ENCODE peak calls at places on chromosomes 16 and 17, in eight cellular contexts. One of them, this sample, is unnamed.
A peak's percentile ranks its signal among the peaks of the same experiment; 100 is the strongest.

GRCh38 chr17:1179635-1180433 is at the start of gene ABR:
- DNase-seq in transverse colon: peak; percentile 46
- DNase-seq in OCI-LY7: peak; percentile 62
- DNase-seq in CD8-positive, alpha-beta memory T cell: peak; percentile 82
- DNase-seq in MM.1S: no peak
- DNase-seq in aorta: peak; percentile 90
- DNase-seq in mucosa of descending colon: peak; percentile 51
- DNase-seq in prostate gland: peak; percentile 50
- DNase-seq in this sample: no peak

GRCh38 chr17:30513346-30513745 is 36.1 kb downstream of the GOSR1 start:
- DNase-seq in OCI-LY7: no peak
- DNase-seq in prostate gland: no peak
- DNase-seq in CD8-positive, alpha-beta memory T cell: no peak
- DNase-seq in mucosa of descending colon: no peak
- DNase-seq in aorta: no peak
- DNase-seq in transverse colon: no peak
- DNase-seq in MM.1S: no peak
- DNase-seq in this sample: no peak

GRCh38 chr17:81802048-81802758 is 1.7 kb upstream of the GCGR start:
- DNase-seq in CD8-positive, alpha-beta memory T cell: no peak
- DNase-seq in prostate gland: no peak
- DNase-seq in MM.1S: no peak
- DNase-seq in OCI-LY7: no peak
- DNase-seq in aorta: no peak
- DNase-seq in transverse colon: no peak
- DNase-seq in mucosa of descending colon: no peak
- DNase-seq in this sample: no peak

GRCh38 chr17:43772877-43773648 is 5.7 kb downstream of the DUSP3 start:
- DNase-seq in aorta: no peak
- DNase-seq in OCI-LY7: no peak
- DNase-seq in CD8-positive, alpha-beta memory T cell: no peak
- DNase-seq in MM.1S: no peak
- DNase-seq in prostate gland: no peak
- DNase-seq in transverse colon: no peak
- DNase-seq in mucosa of descending colon: peak; percentile 21
- DNase-seq in this sample: peak; percentile 71

GRCh38 chr17:12909046-12909445 is 108.8 kb downstream of the ELAC2 start:
- DNase-seq in transverse colon: no peak
- DNase-seq in MM.1S: no peak
- DNase-seq in OCI-LY7: no peak
- DNase-seq in prostate gland: no peak
- DNase-seq in CD8-positive, alpha-beta memory T cell: no peak
- DNase-seq in aorta: no peak
- DNase-seq in mucosa of descending colon: no peak
- DNase-seq in this sample: no peak

GRCh38 chr17:79034931-79035485 is 11.0 kb downstream of the C1QTNF1 start:
- DNase-seq in OCI-LY7: no peak
- DNase-seq in transverse colon: no peak
- DNase-seq in aorta: peak; percentile 28
- DNase-seq in MM.1S: no peak
- DNase-seq in mucosa of descending colon: no peak
- DNase-seq in CD8-positive, alpha-beta memory T cell: no peak
- DNase-seq in prostate gland: no peak
- DNase-seq in this sample: no peak

GRCh38 chr17:28405632-28406477 is at the start of gene SLC46A1:
- DNase-seq in OCI-LY7: no peak
- DNase-seq in aorta: peak; percentile 90
- DNase-seq in CD8-positive, alpha-beta memory T cell: peak; percentile 58
- DNase-seq in transverse colon: peak; percentile 73
- DNase-seq in prostate gland: peak; percentile 48
- DNase-seq in MM.1S: peak; percentile 24
- DNase-seq in mucosa of descending colon: peak; percentile 60
- DNase-seq in this sample: peak; percentile 74

GRCh38 chr16:11992008-11992584 is 15.6 kb downstream of the SNX29 start:
- DNase-seq in transverse colon: no peak
- DNase-seq in CD8-positive, alpha-beta memory T cell: no peak
- DNase-seq in MM.1S: no peak
- DNase-seq in aorta: no peak
- DNase-seq in OCI-LY7: no peak
- DNase-seq in prostate gland: no peak
- DNase-seq in mucosa of descending colon: no peak
- DNase-seq in this sample: no peak

GRCh38 chr16:2956566-2956956 is 7.5 kb upstream of the KREMEN2 start:
- DNase-seq in aorta: no peak
- DNase-seq in CD8-positive, alpha-beta memory T cell: no peak
- DNase-seq in mucosa of descending colon: no peak
- DNase-seq in MM.1S: no peak
- DNase-seq in transverse colon: no peak
- DNase-seq in prostate gland: no peak
- DNase-seq in OCI-LY7: no peak
- DNase-seq in this sample: no peak

GRCh38 chr17:30600830-30601494 is 123.8 kb downstream of the GOSR1 start:
- DNase-seq in prostate gland: no peak
- DNase-seq in OCI-LY7: peak; percentile 58
- DNase-seq in MM.1S: peak; percentile 18
- DNase-seq in transverse colon: peak; percentile 36
- DNase-seq in CD8-positive, alpha-beta memory T cell: peak; percentile 50
- DNase-seq in mucosa of descending colon: peak; percentile 37
- DNase-seq in aorta: no peak
- DNase-seq in this sample: no peak

GRCh38 chr16:75764154-75764768 is 38.0 kb upstream of the CPHXL start:
- DNase-seq in CD8-positive, alpha-beta memory T cell: peak; percentile 71
- DNase-seq in MM.1S: peak; percentile 63
- DNase-seq in prostate gland: peak; percentile 47
- DNase-seq in transverse colon: peak; percentile 61
- DNase-seq in aorta: no peak
- DNase-seq in OCI-LY7: peak; percentile 88
- DNase-seq in mucosa of descending colon: peak; percentile 79
- DNase-seq in this sample: peak; percentile 80

GRCh38 chr16:57871457-57871856 is 69.2 kb upstream of the KIFC3 start:
- DNase-seq in CD8-positive, alpha-beta memory T cell: no peak
- DNase-seq in prostate gland: no peak
- DNase-seq in aorta: no peak
- DNase-seq in OCI-LY7: no peak
- DNase-seq in MM.1S: no peak
- DNase-seq in mucosa of descending colon: no peak
- DNase-seq in transverse colon: no peak
- DNase-seq in this sample: no peak

GRCh38 chr16:9597967-9598730 is 506.7 kb downstream of the HAPSTR1 start:
- DNase-seq in aorta: no peak
- DNase-seq in prostate gland: no peak
- DNase-seq in CD8-positive, alpha-beta memory T cell: no peak
- DNase-seq in OCI-LY7: no peak
- DNase-seq in mucosa of descending colon: no peak
- DNase-seq in transverse colon: no peak
- DNase-seq in MM.1S: no peak
- DNase-seq in this sample: no peak

GRCh38 chr16:58417035-58417434 is 24.8 kb downstream of the GINS3 start:
- DNase-seq in CD8-positive, alpha-beta memory T cell: no peak
- DNase-seq in OCI-LY7: no peak
- DNase-seq in aorta: no peak
- DNase-seq in transverse colon: no peak
- DNase-seq in prostate gland: no peak
- DNase-seq in MM.1S: no peak
- DNase-seq in mucosa of descending colon: no peak
- DNase-seq in this sample: no peak

GRCh38 chr17:7589204-7589868 is 558 bp downstream of the SOX15 start:
- DNase-seq in OCI-LY7: peak; percentile 69
- DNase-seq in MM.1S: no peak
- DNase-seq in transverse colon: peak; percentile 81
- DNase-seq in CD8-positive, alpha-beta memory T cell: peak; percentile 76
- DNase-seq in mucosa of descending colon: peak; percentile 86
- DNase-seq in prostate gland: peak; percentile 86
- DNase-seq in aorta: peak; percentile 96
- DNase-seq in this sample: peak; percentile 85
- H3K36me3 ChIP-seq in OCI-LY7: peaks cover 78% of the 10 kb centered on the region
- H3K36me3 ChIP-seq in MM.1S: no peaks in the 10 kb centered on the region
- H3K36me3 ChIP-seq in transverse colon: no peaks in the 10 kb centered on the region
- H3K36me3 ChIP-seq in CD8-positive, alpha-beta memory T cell: peaks cover 33% of the 10 kb centered on the region
- H3K36me3 ChIP-seq in mucosa of descending colon: peaks cover 8% of the 10 kb centered on the region
- H3K36me3 ChIP-seq in prostate gland: peaks cover 2% of the 10 kb centered on the region
- H3K36me3 ChIP-seq in aorta: peaks cover 14% of the 10 kb centered on the region
- H3K36me3 ChIP-seq in this sample: peaks cover 20% of the 10 kb centered on the region

GRCh38 chr17:65886240-65886639 is 305.7 kb downstream of the CEP112 start:
- DNase-seq in aorta: no peak
- DNase-seq in mucosa of descending colon: no peak
- DNase-seq in CD8-positive, alpha-beta memory T cell: no peak
- DNase-seq in prostate gland: no peak
- DNase-seq in transverse colon: no peak
- DNase-seq in MM.1S: no peak
- DNase-seq in OCI-LY7: no peak
- DNase-seq in this sample: no peak

GRCh38 chr17:65888649-65889048 is 303.3 kb downstream of the CEP112 start:
- DNase-seq in CD8-positive, alpha-beta memory T cell: no peak
- DNase-seq in transverse colon: no peak
- DNase-seq in MM.1S: no peak
- DNase-seq in aorta: no peak
- DNase-seq in prostate gland: no peak
- DNase-seq in mucosa of descending colon: no peak
- DNase-seq in OCI-LY7: no peak
- DNase-seq in this sample: no peak

DNA sequence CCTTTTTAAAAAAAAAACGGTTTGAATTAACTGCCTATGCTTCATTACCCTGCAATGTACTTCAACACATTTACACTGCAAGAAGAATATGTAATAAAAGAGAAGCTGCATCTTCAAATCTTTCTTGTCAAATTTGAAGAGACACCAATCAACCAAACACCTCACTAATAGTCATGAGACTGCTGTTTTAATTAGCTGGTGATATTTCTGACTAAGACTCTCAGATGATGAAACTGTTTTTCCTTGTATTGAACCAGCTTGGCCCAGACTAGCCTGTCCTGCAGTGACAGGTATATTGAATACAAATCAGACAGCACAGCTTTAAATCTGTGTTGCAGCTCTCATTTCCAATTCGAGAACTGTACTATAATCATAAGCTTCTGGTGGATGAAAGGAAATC is 306.4 kb downstream of the CEP112 start:
- DNase-seq in mucosa of descending colon: no peak
- DNase-seq in MM.1S: no peak
- DNase-seq in transverse colon: no peak
- DNase-seq in prostate gland: no peak
- DNase-seq in CD8-positive, alpha-beta memory T cell: no peak
- DNase-seq in aorta: no peak
- DNase-seq in OCI-LY7: no peak
- DNase-seq in this sample: no peak
- H3K4me1 ChIP-seq in mucosa of descending colon: no peaks in the 10 kb centered on the region
- H3K4me1 ChIP-seq in MM.1S: no peaks in the 10 kb centered on the region
- H3K4me1 ChIP-seq in transverse colon: no peaks in the 10 kb centered on the region
- H3K4me1 ChIP-seq in prostate gland: no peaks in the 10 kb centered on the region
- H3K4me1 ChIP-seq in CD8-positive, alpha-beta memory T cell: no peaks in the 10 kb centered on the region
- H3K4me1 ChIP-seq in aorta: no peaks in the 10 kb centered on the region
- H3K4me1 ChIP-seq in OCI-LY7: no peaks in the 10 kb centered on the region
- H3K4me1 ChIP-seq in this sample: no peaks in the 10 kb centered on the region

GRCh38 chr17:63751806-63752205 is 10.2 kb upstream of the STRADA start:
- DNase-seq in transverse colon: no peak
- DNase-seq in OCI-LY7: no peak
- DNase-seq in aorta: no peak
- DNase-seq in CD8-positive, alpha-beta memory T cell: no peak
- DNase-seq in mucosa of descending colon: no peak
- DNase-seq in prostate gland: no peak
- DNase-seq in MM.1S: peak; percentile 46
- DNase-seq in this sample: no peak
- H3K36me3 ChIP-seq in transverse colon: no peaks in the 10 kb centered on the region
- H3K36me3 ChIP-seq in OCI-LY7: peaks cover 100% of the 10 kb centered on the region
- H3K36me3 ChIP-seq in aorta: peaks cover 4% of the 10 kb centered on the region
- H3K36me3 ChIP-seq in CD8-positive, alpha-beta memory T cell: peaks cover 41% of the 10 kb centered on the region
- H3K36me3 ChIP-seq in mucosa of descending colon: no peaks in the 10 kb centered on the region
- H3K36me3 ChIP-seq in prostate gland: peaks cover 4% of the 10 kb centered on the region
- H3K36me3 ChIP-seq in MM.1S: peaks cover 3% of the 10 kb centered on the region
- H3K36me3 ChIP-seq in this sample: peaks cover 5% of the 10 kb centered on the region

DNA sequence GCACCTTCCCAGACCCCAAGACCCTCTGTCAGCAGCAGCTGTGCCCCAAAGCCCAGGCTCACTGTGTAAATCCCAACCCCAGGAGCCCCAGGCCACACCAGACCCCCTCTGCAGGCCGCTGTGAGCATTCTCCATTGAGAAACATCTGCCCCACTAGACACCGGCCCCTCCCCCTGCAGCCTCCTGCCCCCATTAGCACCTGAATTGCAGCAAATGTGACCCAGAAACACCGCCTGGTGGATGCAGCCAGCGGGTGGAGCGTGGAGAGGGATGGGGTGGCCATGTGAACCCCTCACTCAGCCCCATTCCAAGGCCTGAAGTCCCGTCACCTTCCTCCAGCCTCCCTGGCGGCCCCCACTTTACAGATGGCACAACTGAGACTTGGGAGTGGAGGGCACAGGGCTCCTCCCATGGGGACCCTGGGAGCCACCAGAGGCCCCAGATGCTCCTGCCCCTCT is 2.2 kb downstream of the UBALD1 start:
- DNase-seq in mucosa of descending colon: no peak
- DNase-seq in MM.1S: no peak
- DNase-seq in prostate gland: no peak
- DNase-seq in CD8-positive, alpha-beta memory T cell: no peak
- DNase-seq in aorta: peak; percentile 68
- DNase-seq in transverse colon: no peak
- DNase-seq in OCI-LY7: peak; percentile 20
- DNase-seq in this sample: no peak
- H3K4me1 ChIP-seq in mucosa of descending colon: peaks cover 27% of the 10 kb centered on the region
- H3K4me1 ChIP-seq in MM.1S: peaks cover 18% of the 10 kb centered on the region
- H3K4me1 ChIP-seq in prostate gland: peaks cover 22% of the 10 kb centered on the region
- H3K4me1 ChIP-seq in CD8-positive, alpha-beta memory T cell: peaks cover 34% of the 10 kb centered on the region
- H3K4me1 ChIP-seq in aorta: no peaks in the 10 kb centered on the region
- H3K4me1 ChIP-seq in transverse colon: peaks cover 43% of the 10 kb centered on the region
- H3K4me1 ChIP-seq in OCI-LY7: peaks cover 30% of the 10 kb centered on the region
- H3K4me1 ChIP-seq in this sample: peaks cover 54% of the 10 kb centered on the region

This sample was measured in body of pancreas.